ENCODE peak calls at places on chromosomes 4 and X, in ten cellular contexts. One of them, this sample, is unnamed.

GRCh38 chrX:1137531-1137930 is 74.9 kb downstream of the CRLF2 start:
- DNase-seq in adipocyte: no peak
- DNase-seq in upper lobe of left lung: no peak
- DNase-seq in AG20443: no peak
- DNase-seq in stimulated activated CD8-positive, alpha-beta memory T cell treated with anti-CD3 and anti-CD28 coated beads, Interleukin-15, amount 100 ng/mL, for 24 hours: no peak
- DNase-seq in activated naive CD4-positive, alpha-beta T cell treated with Interleukin-2 at 50 U/mL for 16 hours: no peak
- DNase-seq in effector CD4-positive, alpha-beta T cell: no peak
- DNase-seq in GM19239: no peak
- DNase-seq in WTC11: no peak
- DNase-seq in heart right ventricle: no peak
- DNase-seq in this sample: no peak

GRCh38 chr4:155038459-155038858 is 170.0 kb upstream of the NPY2R start:
- DNase-seq in heart right ventricle: no peak
- DNase-seq in effector CD4-positive, alpha-beta T cell: no peak
- DNase-seq in WTC11: no peak
- DNase-seq in stimulated activated CD8-positive, alpha-beta memory T cell treated with anti-CD3 and anti-CD28 coated beads, Interleukin-15, amount 100 ng/mL, for 24 hours: no peak
- DNase-seq in AG20443: no peak
- DNase-seq in activated naive CD4-positive, alpha-beta T cell treated with Interleukin-2 at 50 U/mL for 16 hours: no peak
- DNase-seq in adipocyte: no peak
- DNase-seq in GM19239: no peak
- DNase-seq in upper lobe of left lung: no peak
- DNase-seq in this sample: peak

GRCh38 chrX:19670854-19671620 is 155.7 kb upstream of the MAP3K15 start:
- DNase-seq in stimulated activated CD8-positive, alpha-beta memory T cell treated with anti-CD3 and anti-CD28 coated beads, Interleukin-15, amount 100 ng/mL, for 24 hours: no peak
- DNase-seq in upper lobe of left lung: no peak
- DNase-seq in activated naive CD4-positive, alpha-beta T cell treated with Interleukin-2 at 50 U/mL for 16 hours: no peak
- DNase-seq in AG20443: peak
- DNase-seq in GM19239: no peak
- DNase-seq in WTC11: peak
- DNase-seq in adipocyte: peak
- DNase-seq in effector CD4-positive, alpha-beta T cell: no peak
- DNase-seq in heart right ventricle: peak
- DNase-seq in this sample: peak

GRCh38 chrX:40299028-40299479 is 201.3 kb upstream of the BCOR start:
- DNase-seq in upper lobe of left lung: no peak
- DNase-seq in GM19239: no peak
- DNase-seq in activated naive CD4-positive, alpha-beta T cell treated with Interleukin-2 at 50 U/mL for 16 hours: no peak
- DNase-seq in adipocyte: peak
- DNase-seq in WTC11: peak
- DNase-seq in stimulated activated CD8-positive, alpha-beta memory T cell treated with anti-CD3 and anti-CD28 coated beads, Interleukin-15, amount 100 ng/mL, for 24 hours: no peak
- DNase-seq in heart right ventricle: no peak
- DNase-seq in AG20443: peak
- DNase-seq in effector CD4-positive, alpha-beta T cell: no peak
- DNase-seq in this sample: peak

GRCh38 chrX:21655901-21656586 is 2.1 kb downstream of the KLHL34 start:
- DNase-seq in heart right ventricle: no peak
- DNase-seq in effector CD4-positive, alpha-beta T cell: no peak
- DNase-seq in WTC11: no peak
- DNase-seq in activated naive CD4-positive, alpha-beta T cell treated with Interleukin-2 at 50 U/mL for 16 hours: no peak
- DNase-seq in GM19239: no peak
- DNase-seq in stimulated activated CD8-positive, alpha-beta memory T cell treated with anti-CD3 and anti-CD28 coated beads, Interleukin-15, amount 100 ng/mL, for 24 hours: no peak
- DNase-seq in upper lobe of left lung: peak
- DNase-seq in AG20443: no peak
- DNase-seq in adipocyte: no peak
- DNase-seq in this sample: peak

GRCh38 chrX:68870357-68870756 is 41.5 kb downstream of the EFNB1 start:
- DNase-seq in stimulated activated CD8-positive, alpha-beta memory T cell treated with anti-CD3 and anti-CD28 coated beads, Interleukin-15, amount 100 ng/mL, for 24 hours: no peak
- DNase-seq in adipocyte: no peak
- DNase-seq in WTC11: no peak
- DNase-seq in effector CD4-positive, alpha-beta T cell: no peak
- DNase-seq in activated naive CD4-positive, alpha-beta T cell treated with Interleukin-2 at 50 U/mL for 16 hours: no peak
- DNase-seq in GM19239: no peak
- DNase-seq in AG20443: no peak
- DNase-seq in heart right ventricle: no peak
- DNase-seq in upper lobe of left lung: no peak
- DNase-seq in this sample: no peak

GRCh38 chr4:16199132-16199531 is 27.1 kb downstream of the TAPT1 start:
- DNase-seq in stimulated activated CD8-positive, alpha-beta memory T cell treated with anti-CD3 and anti-CD28 coated beads, Interleukin-15, amount 100 ng/mL, for 24 hours: no peak
- DNase-seq in WTC11: no peak
- DNase-seq in effector CD4-positive, alpha-beta T cell: no peak
- DNase-seq in GM19239: no peak
- DNase-seq in AG20443: peak
- DNase-seq in upper lobe of left lung: no peak
- DNase-seq in activated naive CD4-positive, alpha-beta T cell treated with Interleukin-2 at 50 U/mL for 16 hours: no peak
- DNase-seq in adipocyte: peak
- DNase-seq in heart right ventricle: no peak
- DNase-seq in this sample: peak

GRCh38 chr4:24924309-24924781 is 11.5 kb upstream of the CCDC149 start:
- DNase-seq in heart right ventricle: no peak
- DNase-seq in adipocyte: peak
- DNase-seq in WTC11: no peak
- DNase-seq in effector CD4-positive, alpha-beta T cell: no peak
- DNase-seq in AG20443: peak
- DNase-seq in activated naive CD4-positive, alpha-beta T cell treated with Interleukin-2 at 50 U/mL for 16 hours: no peak
- DNase-seq in upper lobe of left lung: no peak
- DNase-seq in stimulated activated CD8-positive, alpha-beta memory T cell treated with anti-CD3 and anti-CD28 coated beads, Interleukin-15, amount 100 ng/mL, for 24 hours: no peak
- DNase-seq in GM19239: no peak
- DNase-seq in this sample: peak

GRCh38 chr4:45442466-45442865 is 681.4 kb downstream of the GABRG1 start:
- DNase-seq in upper lobe of left lung: no peak
- DNase-seq in GM19239: no peak
- DNase-seq in stimulated activated CD8-positive, alpha-beta memory T cell treated with anti-CD3 and anti-CD28 coated beads, Interleukin-15, amount 100 ng/mL, for 24 hours: no peak
- DNase-seq in effector CD4-positive, alpha-beta T cell: no peak
- DNase-seq in WTC11: no peak
- DNase-seq in AG20443: no peak
- DNase-seq in adipocyte: no peak
- DNase-seq in activated naive CD4-positive, alpha-beta T cell treated with Interleukin-2 at 50 U/mL for 16 hours: no peak
- DNase-seq in heart right ventricle: no peak
- DNase-seq in this sample: peak

GRCh38 chrX:85611926-85612325 is 232.5 kb upstream of the POF1B start:
- DNase-seq in stimulated activated CD8-positive, alpha-beta memory T cell treated with anti-CD3 and anti-CD28 coated beads, Interleukin-15, amount 100 ng/mL, for 24 hours: no peak
- DNase-seq in AG20443: peak
- DNase-seq in activated naive CD4-positive, alpha-beta T cell treated with Interleukin-2 at 50 U/mL for 16 hours: no peak
- DNase-seq in heart right ventricle: no peak
- DNase-seq in WTC11: no peak
- DNase-seq in GM19239: no peak
- DNase-seq in adipocyte: peak
- DNase-seq in effector CD4-positive, alpha-beta T cell: no peak
- DNase-seq in upper lobe of left lung: no peak
- DNase-seq in this sample: peak

GRCh38 chr4:100828986-100829685 is 311.3 kb upstream of the EMCN start:
- DNase-seq in activated naive CD4-positive, alpha-beta T cell treated with Interleukin-2 at 50 U/mL for 16 hours: no peak
- DNase-seq in effector CD4-positive, alpha-beta T cell: no peak
- DNase-seq in heart right ventricle: no peak
- DNase-seq in WTC11: no peak
- DNase-seq in stimulated activated CD8-positive, alpha-beta memory T cell treated with anti-CD3 and anti-CD28 coated beads, Interleukin-15, amount 100 ng/mL, for 24 hours: no peak
- DNase-seq in adipocyte: no peak
- DNase-seq in GM19239: no peak
- DNase-seq in upper lobe of left lung: no peak
- DNase-seq in AG20443: peak
- DNase-seq in this sample: no peak

GRCh38 chr4:125132281-125132680 is 182.5 kb upstream of the FAT4 start:
- DNase-seq in stimulated activated CD8-positive, alpha-beta memory T cell treated with anti-CD3 and anti-CD28 coated beads, Interleukin-15, amount 100 ng/mL, for 24 hours: no peak
- DNase-seq in activated naive CD4-positive, alpha-beta T cell treated with Interleukin-2 at 50 U/mL for 16 hours: no peak
- DNase-seq in upper lobe of left lung: no peak
- DNase-seq in adipocyte: peak
- DNase-seq in effector CD4-positive, alpha-beta T cell: no peak
- DNase-seq in AG20443: peak
- DNase-seq in heart right ventricle: no peak
- DNase-seq in GM19239: no peak
- DNase-seq in WTC11: no peak
- DNase-seq in this sample: no peak

GRCh38 chr4:1964443-1964842 is 44.3 kb downstream of the NELFA start:
- DNase-seq in WTC11: no peak
- DNase-seq in adipocyte: no peak
- DNase-seq in AG20443: no peak
- DNase-seq in activated naive CD4-positive, alpha-beta T cell treated with Interleukin-2 at 50 U/mL for 16 hours: no peak
- DNase-seq in GM19239: no peak
- DNase-seq in stimulated activated CD8-positive, alpha-beta memory T cell treated with anti-CD3 and anti-CD28 coated beads, Interleukin-15, amount 100 ng/mL, for 24 hours: no peak
- DNase-seq in upper lobe of left lung: no peak
- DNase-seq in heart right ventricle: no peak
- DNase-seq in effector CD4-positive, alpha-beta T cell: no peak
- DNase-seq in this sample: no peak

GRCh38 chr4:138223191-138223910 is 18.8 kb downstream of the SLC7A11 start:
- DNase-seq in AG20443: no peak
- DNase-seq in stimulated activated CD8-positive, alpha-beta memory T cell treated with anti-CD3 and anti-CD28 coated beads, Interleukin-15, amount 100 ng/mL, for 24 hours: no peak
- DNase-seq in GM19239: no peak
- DNase-seq in heart right ventricle: no peak
- DNase-seq in upper lobe of left lung: no peak
- DNase-seq in effector CD4-positive, alpha-beta T cell: no peak
- DNase-seq in activated naive CD4-positive, alpha-beta T cell treated with Interleukin-2 at 50 U/mL for 16 hours: no peak
- DNase-seq in adipocyte: no peak
- DNase-seq in WTC11: no peak
- DNase-seq in this sample: no peak

GRCh38 chrX:122094611-122095010 is 1047.2 kb downstream of the GLUD2 start:
- DNase-seq in GM19239: no peak
- DNase-seq in heart right ventricle: no peak
- DNase-seq in stimulated activated CD8-positive, alpha-beta memory T cell treated with anti-CD3 and anti-CD28 coated beads, Interleukin-15, amount 100 ng/mL, for 24 hours: no peak
- DNase-seq in upper lobe of left lung: no peak
- DNase-seq in AG20443: no peak
- DNase-seq in WTC11: no peak
- DNase-seq in adipocyte: peak
- DNase-seq in activated naive CD4-positive, alpha-beta T cell treated with Interleukin-2 at 50 U/mL for 16 hours: no peak
- DNase-seq in effector CD4-positive, alpha-beta T cell: no peak
- DNase-seq in this sample: no peak

GRCh38 chrX:12197030-12197429 is 58.8 kb downstream of the FRMPD4 start:
- DNase-seq in heart right ventricle: no peak
- DNase-seq in upper lobe of left lung: no peak
- DNase-seq in AG20443: no peak
- DNase-seq in adipocyte: no peak
- DNase-seq in GM19239: no peak
- DNase-seq in WTC11: no peak
- DNase-seq in stimulated activated CD8-positive, alpha-beta memory T cell treated with anti-CD3 and anti-CD28 coated beads, Interleukin-15, amount 100 ng/mL, for 24 hours: no peak
- DNase-seq in effector CD4-positive, alpha-beta T cell: no peak
- DNase-seq in activated naive CD4-positive, alpha-beta T cell treated with Interleukin-2 at 50 U/mL for 16 hours: no peak
- DNase-seq in this sample: no peak